ENCODE peak calls at places on chromosomes 7 and 10, in ten cellular contexts. G is right cardiac atrium; D is lung; T is body of pancreas; W is IMR-90; N is pancreas; K is H9; Y is left lung; Q is CD8-positive, alpha-beta T cell; I is HepG2. X is an unnamed sample.

GRCh38 chr7:100093925-100094486 is 5.2 kb downstream of the COPS6 start:
- DNase-seq in G (no peak), D (no peak), T (no peak), W (no peak), N (no peak), K (no peak), Y (no peak), Q (no peak), I (no peak), X (no peak)

GRCh38 chr7:99380823-99381663 is 6.5 kb downstream of the ARPC1B start:
- DNase-seq in G (peak; percentile 64), D (peak; percentile 50), T (no peak), W (no peak), N (no peak), K (no peak), Y (no peak), Q (peak; percentile 79), I (peak; percentile 72), X (no peak)

GRCh38 chr7:14013880-14014279 is 24.4 kb upstream of the ETV1 start:
- DNase-seq in G (no peak), D (no peak), T (no peak), W (peak; percentile 11), N (no peak), K (no peak), Y (no peak), Q (no peak), I (no peak), X (no peak)

GRCh38 chr7:51138121-51139085 is 178.2 kb downstream of the COBL start:
- DNase-seq in G (no peak), D (no peak), T (no peak), W (no peak), N (no peak), K (no peak), Y (no peak), Q (no peak), I (no peak), X (no peak)

GRCh38 chr10:71814923-71815411 is 36.1 kb downstream of the PSAP start:
- DNase-seq in G (no peak), D (no peak), T (no peak), W (no peak), N (no peak), K (peak; percentile 62), Y (no peak), Q (no peak), I (no peak), X (no peak)

GRCh38 chr7:74713567-74713966 is 56.0 kb downstream of the GTF2I start:
- DNase-seq in G (no peak), D (no peak), T (no peak), W (no peak), N (no peak), K (no peak), Y (no peak), Q (no peak), I (no peak), X (no peak)

GRCh38 chr10:110456523-110457091 is 41.1 kb upstream of the DUSP5 start:
- DNase-seq in G (peak; percentile 64), D (no peak), T (no peak), W (peak; percentile 67), N (no peak), K (no peak), Y (no peak), Q (no peak), I (no peak), X (no peak)

GRCh38 chr7:90629306-90629918 is 33.3 kb downstream of the CDK14 start:
- DNase-seq in G (no peak), D (no peak), T (no peak), W (peak; percentile 63), N (no peak), K (no peak), Y (no peak), Q (no peak), I (peak; percentile 46), X (no peak)

DNA sequence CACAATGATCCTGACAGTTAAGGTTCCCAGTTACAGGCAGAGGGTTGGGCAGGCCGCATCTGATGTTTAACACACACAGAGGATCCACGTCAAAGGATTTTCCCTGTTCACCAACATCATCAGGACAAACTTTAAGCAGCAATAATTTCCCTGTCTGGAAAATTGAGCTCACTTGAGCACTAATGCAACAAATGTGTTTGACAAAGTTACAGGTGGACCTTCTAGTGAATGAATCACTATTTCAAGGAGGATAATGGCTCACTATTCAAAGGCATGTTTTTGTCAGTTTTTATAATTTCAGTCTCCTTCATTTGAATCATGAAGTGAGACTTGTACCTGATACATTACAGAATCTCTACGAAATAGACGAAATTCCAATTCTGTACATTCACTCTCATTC is 127.3 kb downstream of the DIP2C start:
- DNase-seq in G (no peak), D (no peak), T (no peak), W (no peak), N (no peak), K (no peak), Y (no peak), Q (no peak), I (no peak), X (no peak)
- H3K4me1 ChIP-seq in G (peaks cover 8% of the 10 kb centered on the region), D (peaks cover 16% of the 10 kb centered on the region), T (peaks cover 27% of the 10 kb centered on the region), W (peaks cover 9% of the 10 kb centered on the region), N (peaks cover 24% of the 10 kb centered on the region), K (peaks cover 11% of the 10 kb centered on the region), Y (peaks cover 3% of the 10 kb centered on the region), Q (no peaks in the 10 kb centered on the region), I (peaks cover 23% of the 10 kb centered on the region), X (no peaks in the 10 kb centered on the region)

GRCh38 chr7:1025747-1026581 is 18.4 kb upstream of the GPR146 start:
- DNase-seq in G (no peak), D (no peak), T (peak; percentile 94), W (no peak), N (peak; percentile 83), K (no peak), Y (no peak), Q (no peak), I (no peak), X (no peak)

GRCh38 chr7:1022801-1023465 is 21.4 kb upstream of the GPR146 start:
- DNase-seq in G (no peak), D (no peak), T (no peak), W (no peak), N (no peak), K (no peak), Y (no peak), Q (no peak), I (no peak), X (no peak)

GRCh38 chr7:1024331-1024761 is 20.0 kb upstream of the GPR146 start:
- DNase-seq in G (no peak), D (no peak), T (no peak), W (no peak), N (no peak), K (no peak), Y (no peak), Q (no peak), I (no peak), X (no peak)

GRCh38 chr7:1026721-1027151 is 17.6 kb upstream of the GPR146 start:
- DNase-seq in G (peak; percentile 33), D (no peak), T (peak; percentile 50), W (no peak), N (peak; percentile 44), K (no peak), Y (no peak), Q (no peak), I (no peak), X (no peak)

DNA sequence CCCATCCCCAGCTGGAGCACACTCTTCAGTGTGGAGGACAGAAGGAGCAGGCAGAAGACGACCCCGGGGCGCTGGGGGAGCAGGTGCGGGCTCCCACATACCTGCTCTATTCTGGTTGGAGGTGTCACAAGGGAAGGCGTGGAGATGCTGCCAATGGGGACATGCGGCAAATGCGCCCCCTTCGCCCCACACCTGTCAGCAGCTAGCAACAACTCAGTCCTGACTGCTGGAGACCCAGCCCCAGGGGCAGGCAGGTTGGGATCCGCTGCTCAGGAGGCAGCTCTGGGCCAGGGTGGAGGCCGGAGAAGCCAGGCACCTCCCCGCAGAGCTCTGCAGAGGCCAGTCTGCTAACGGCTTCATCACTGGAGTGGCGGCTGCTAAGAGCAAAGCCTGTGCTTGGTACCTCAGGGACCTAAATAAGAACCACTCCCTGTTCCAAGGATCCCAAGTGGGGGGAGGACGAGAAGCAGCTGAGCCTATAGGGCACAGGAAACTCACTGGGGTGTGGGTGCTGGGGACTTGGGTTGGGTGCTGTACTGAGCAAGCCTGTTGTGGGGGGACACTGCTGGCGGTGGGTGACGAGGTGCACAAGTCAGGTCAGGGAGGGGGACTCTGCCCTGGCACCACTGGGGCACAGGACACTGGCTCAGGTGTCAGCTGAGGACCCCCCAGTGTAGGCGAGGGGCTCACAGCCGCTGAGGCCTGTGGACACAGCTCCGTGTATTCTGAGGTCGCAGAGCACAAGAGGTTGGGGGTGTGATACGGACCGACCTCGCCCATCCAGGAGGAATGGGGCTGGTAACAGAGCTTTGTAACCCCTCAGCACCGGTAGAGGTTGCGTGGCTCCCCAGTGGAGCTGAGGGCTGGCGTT is 19.2 kb upstream of the GPR146 start:
- DNase-seq in G (no peak), D (no peak), T (no peak), W (no peak), N (no peak), K (no peak), Y (no peak), Q (no peak), I (no peak), X (no peak)
- H3K4me1 ChIP-seq in G (peaks cover 1% of the 10 kb centered on the region), D (no peaks in the 10 kb centered on the region), T (peaks cover 71% of the 10 kb centered on the region), W (peaks cover 9% of the 10 kb centered on the region), N (peaks cover 21% of the 10 kb centered on the region), K (no peaks in the 10 kb centered on the region), Y (peaks cover 28% of the 10 kb centered on the region), Q (peaks cover 22% of the 10 kb centered on the region), I (peaks cover 28% of the 10 kb centered on the region), X (peaks cover 22% of the 10 kb centered on the region)

GRCh38 chr7:102277901-102278300 is 8.8 kb upstream of the SH2B2 start:
- DNase-seq in G (no peak), D (no peak), T (no peak), W (no peak), N (no peak), K (no peak), Y (no peak), Q (no peak), I (no peak), X (no peak)

GRCh38 chr7:102272075-102272916 is 14.4 kb upstream of the SH2B2 start:
- DNase-seq in G (peak; percentile 92), D (peak; percentile 76), T (peak; percentile 77), W (peak; percentile 81), N (peak; percentile 61), K (peak; percentile 83), Y (peak; percentile 79), Q (peak; percentile 70), I (peak; percentile 65), X (peak; percentile 84)

GRCh38 chr7:102273749-102274712 is 12.6 kb upstream of the SH2B2 start:
- DNase-seq in G (peak; percentile 21), D (no peak), T (no peak), W (peak; percentile 83), N (no peak), K (peak; percentile 68), Y (no peak), Q (no peak), I (peak; percentile 96), X (no peak)

GRCh38 chr7:102272917-102273748 is 13.5 kb upstream of the SH2B2 start:
- DNase-seq in G (peak; percentile 35), D (no peak), T (no peak), W (no peak), N (no peak), K (no peak), Y (no peak), Q (no peak), I (no peak), X (no peak)

GRCh38 chr7:102275123-102275703 is 11.5 kb upstream of the SH2B2 start:
- DNase-seq in G (peak; percentile 33), D (no peak), T (no peak), W (no peak), N (no peak), K (no peak), Y (no peak), Q (no peak), I (no peak), X (no peak)
- H3K4me1 ChIP-seq in G (no peaks in the 10 kb centered on the region), D (no peaks in the 10 kb centered on the region), T (no peaks in the 10 kb centered on the region), W (peaks cover 12% of the 10 kb centered on the region), N (no peaks in the 10 kb centered on the region), K (no peaks in the 10 kb centered on the region), Y (peaks cover 8% of the 10 kb centered on the region), Q (peaks cover 2% of the 10 kb centered on the region), I (peaks cover 45% of the 10 kb centered on the region), X (peaks cover 5% of the 10 kb centered on the region)

DNA sequence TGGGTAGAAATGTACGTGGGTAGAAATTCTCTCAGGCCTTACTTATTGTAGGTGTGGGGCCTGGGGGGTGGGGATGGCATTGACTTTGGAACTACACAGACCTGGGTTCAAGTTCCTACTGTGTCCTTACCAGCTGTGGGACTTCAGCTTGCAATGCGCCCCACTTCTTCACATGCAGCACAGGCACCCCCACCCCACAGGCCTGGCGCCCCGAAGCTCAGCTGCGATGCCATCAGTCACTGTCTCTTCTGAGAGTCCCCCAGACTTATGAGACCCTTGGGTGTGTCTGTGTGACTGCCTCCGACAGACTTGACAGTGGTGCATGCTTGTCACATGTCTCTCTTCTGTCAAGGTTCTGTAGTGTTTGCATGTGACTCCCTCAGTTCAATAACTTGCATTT is 3.1 kb upstream of the AP5Z1 start:
- DNase-seq in G (peak; percentile 30), D (no peak), T (no peak), W (no peak), N (no peak), K (no peak), Y (no peak), Q (no peak), I (no peak), X (no peak)
- H3K4me1 ChIP-seq in G (peaks cover 6% of the 10 kb centered on the region), D (peaks cover 6% of the 10 kb centered on the region), T (peaks cover 20% of the 10 kb centered on the region), W (peaks cover 2% of the 10 kb centered on the region), N (peaks cover 12% of the 10 kb centered on the region), K (no peaks in the 10 kb centered on the region), Y (peaks cover 27% of the 10 kb centered on the region), Q (peaks cover 17% of the 10 kb centered on the region), I (peaks cover 28% of the 10 kb centered on the region), X (peaks cover 16% of the 10 kb centered on the region)